ENCODE peak calls at places on chromosomes 11 and 22, in five cellular contexts. X is CD8-positive, alpha-beta T cell; C is kidney glomerular epithelial cell; D is HFFc6; R is M059J. P is an unnamed sample.

GRCh38 chr11:71247551-71248250 is 4.7 kb downstream of the SHANK2 start:
- DNase-seq in X (no peak), C (no peak), D (no peak), R (no peak), P (no peak)

GRCh38 chr11:65499713-65500261 is 942 bp downstream of the MALAT1 start:
- DNase-seq in X (no peak), C (no peak), D (no peak), R (no peak), P (no peak)

GRCh38 chr11:44623716-44624491 is 58.4 kb downstream of the CD82 start:
- DNase-seq in X (peak), C (no peak), D (no peak), R (no peak), P (no peak)

GRCh38 chr22:36405671-36406070 is 17.9 kb upstream of the MYH9 start:
- DNase-seq in X (peak), C (peak), D (no peak), R (peak), P (peak)

GRCh38 chr11:128394436-128395089 is 192.8 kb downstream of the ETS1 start:
- DNase-seq in X (no peak), C (no peak), D (no peak), R (no peak), P (no peak)

GRCh38 chr11:117059611-117060010 is 38.6 kb downstream of the SIK3 start:
- DNase-seq in X (no peak), C (no peak), D (no peak), R (no peak), P (no peak)

GRCh38 chr11:64247729-64248531 is 1.2 kb upstream of the PPP1R14B start:
- DNase-seq in X (no peak), C (no peak), D (no peak), R (no peak), P (no peak)

GRCh38 chr11:70473186-70473872 is 75.0 kb downstream of the CTTN start:
- DNase-seq in X (no peak), C (no peak), D (no peak), R (no peak), P (no peak)

GRCh38 chr11:47469411-47470179 is 20.7 kb upstream of the RAPSN start:
- DNase-seq in X (no peak), C (no peak), D (no peak), R (no peak), P (no peak)

GRCh38 chr11:108616549-108616948 is 23.0 kb upstream of the EXPH5 start:
- DNase-seq in X (no peak), C (peak), D (peak), R (peak), P (no peak)

GRCh38 chr11:4464216-4465159 is 15.4 kb downstream of the OR52K2 start:
- DNase-seq in X (no peak), C (no peak), D (no peak), R (no peak), P (no peak)

GRCh38 chr22:21970037-21970799 is 12.4 kb downstream of the TOP3B start:
- DNase-seq in X (no peak), C (no peak), D (no peak), R (no peak), P (no peak)

GRCh38 chr11:130314184-130314748 is 451 bp downstream of the ZBTB44 start:
- DNase-seq in X (peak), C (peak), D (peak), R (peak), P (peak)

GRCh38 chr11:65133724-65134123 is 595 bp downstream of the SYVN1 start:
- DNase-seq in X (no peak), C (no peak), D (no peak), R (no peak), P (no peak)

GRCh38 chr11:91296628-91297027 is 928.0 kb upstream of the FAT3 start:
- DNase-seq in X (no peak), C (no peak), D (no peak), R (no peak), P (no peak)

GRCh38 chr22:44550666-44551491 is 52.8 kb upstream of the RTL6 start:
- DNase-seq in X (no peak), C (peak), D (peak), R (peak), P (no peak)

P was measured in activated effector memory CD4-positive, alpha-beta T cell treated with Interleukin-2 at 50 U/mL for 16 hours.